ENCODE peak calls at places on chromosomes 7 and 10, in five cellular contexts. E is epithelial cell of proximal tubule; A is activated CD8-positive, alpha-beta memory T cell treated with anti-CD3 and anti-CD28 coated beads for 1 hour; R is CD4-positive, alpha-beta memory T cell; Z is ELR. F is an unnamed sample.

GRCh38 chr10:45160266-45160665 is 155.1 kb downstream of the OR13A1 start:
- DNase-seq in E (peak), A (no peak), R (no peak), Z (peak), F (no peak)

GRCh38 chr7:141992154-141992553 is 3.5 kb upstream of the MGAM start:
- DNase-seq in E (no peak), A (no peak), R (no peak), Z (peak), F (no peak)

GRCh38 chr7:2245883-2246679 is 4.1 kb downstream of the NUDT1 start:
- DNase-seq in E (no peak), A (no peak), R (no peak), Z (no peak), F (no peak)

GRCh38 chr10:51425431-51425830 is 274.0 kb downstream of the CSTF2T start:
- DNase-seq in E (no peak), A (no peak), R (no peak), Z (no peak), F (no peak)

GRCh38 chr7:146346096-146346495 is 229.5 kb downstream of the CNTNAP2 start:
- DNase-seq in E (no peak), A (no peak), R (no peak), Z (no peak), F (no peak)

GRCh38 chr7:126803990-126804389 is 448.8 kb downstream of the GRM8 start:
- DNase-seq in E (no peak), A (no peak), R (no peak), Z (no peak), F (no peak)

GRCh38 chr10:94397549-94398370 is 4.6 kb upstream of the TBC1D12 start:
- DNase-seq in E (no peak), A (no peak), R (no peak), Z (peak), F (no peak)

GRCh38 chr7:27868117-27868516 is 128.2 kb downstream of the TAX1BP1 start:
- DNase-seq in E (peak), A (no peak), R (no peak), Z (peak), F (no peak)

GRCh38 chr10:116888380-116889055 is 39.2 kb downstream of the ENO4 start:
- DNase-seq in E (peak), A (no peak), R (no peak), Z (peak), F (no peak)

GRCh38 chr7:99997545-99998137 is 17.8 kb upstream of the ZKSCAN1 start:
- DNase-seq in E (no peak), A (peak), R (peak), Z (no peak), F (peak)

GRCh38 chr7:94923412-94923811 is 16.0 kb downstream of the PPP1R9A start:
- DNase-seq in E (no peak), A (no peak), R (no peak), Z (no peak), F (no peak)

GRCh38 chr10:102781089-102781920 is 37.6 kb downstream of the WBP1L start:
- DNase-seq in E (no peak), A (no peak), R (no peak), Z (no peak), F (no peak)

GRCh38 chr10:115129752-115130151 is 36.6 kb downstream of the ATRNL1 start:
- DNase-seq in E (peak), A (no peak), R (peak), Z (peak), F (peak)

GRCh38 chr10:60186315-60187071 is 203.2 kb downstream of the ANK3 start:
- DNase-seq in E (no peak), A (no peak), R (no peak), Z (no peak), F (peak)

GRCh38 chr7:64733550-64734240 is 60.5 kb upstream of the ZNF138 start:
- DNase-seq in E (no peak), A (no peak), R (no peak), Z (no peak), F (no peak)

GRCh38 chr10:117926491-117926890 is 120.2 kb downstream of the RAB11FIP2 start:
- DNase-seq in E (no peak), A (no peak), R (no peak), Z (no peak), F (no peak)

GRCh38 chr10:60963441-60964256 is 19.7 kb upstream of the RHOBTB1 start:
- DNase-seq in E (no peak), A (no peak), R (no peak), Z (peak), F (no peak)

GRCh38 chr7:8408871-8409270 is 24.5 kb upstream of the NXPH1 start:
- DNase-seq in E (no peak), A (no peak), R (no peak), Z (no peak), F (no peak)

GRCh38 chr10:42242135-42242805 is 396.1 kb downstream of the ZNF33B start:
- DNase-seq in E (no peak), A (no peak), R (no peak), Z (no peak), F (no peak)

GRCh38 chr7:2237109-2237602 is 4.4 kb upstream of the MAD1L1 start:
- DNase-seq in E (no peak), A (no peak), R (no peak), Z (no peak), F (no peak)

GRCh38 chr7:94405506-94405905 is 10.8 kb downstream of the COL1A2 start:
- DNase-seq in E (no peak), A (no peak), R (no peak), Z (peak), F (no peak)

GRCh38 chr7:134724606-134725005 is 54.8 kb upstream of the CALD1 start:
- DNase-seq in E (no peak), A (no peak), R (no peak), Z (peak), F (no peak)

GRCh38 chr7:106775552-106775936 is 89.5 kb upstream of the PIK3CG start:
- DNase-seq in E (peak), A (no peak), R (no peak), Z (peak), F (no peak)

GRCh38 chr7:138945806-138946205 is 35.4 kb downstream of the KIAA1549 start:
- DNase-seq in E (no peak), A (no peak), R (no peak), Z (no peak), F (no peak)

GRCh38 chr10:27446091-27446918 is 57.8 kb upstream of the RAB18 start:
- DNase-seq in E (peak), A (no peak), R (peak), Z (peak), F (no peak)

GRCh38 chr7:50709151-50709550 is 73.5 kb downstream of the GRB10 start:
- DNase-seq in E (no peak), A (no peak), R (no peak), Z (no peak), F (no peak)

GRCh38 chr7:43585521-43585920 is 2.6 kb downstream of the STK17A start:
- DNase-seq in E (no peak), A (no peak), R (no peak), Z (peak), F (no peak)

GRCh38 chr10:77600640-77601039 is 37.0 kb downstream of the KCNMA1 start:
- DNase-seq in E (no peak), A (no peak), R (no peak), Z (no peak), F (no peak)

GRCh38 chr10:87942884-87943527 is 79.6 kb downstream of the PTEN start:
- DNase-seq in E (no peak), A (no peak), R (no peak), Z (peak), F (no peak)

F was measured in cerebellar nuclear complex.